ENCODE peak calls at places on chromosomes 5 and 9, in seven cellular contexts. J is heart right ventricle, H is lower lobe of right lung, I is lung, D is IMR-90, A is stomach, M is left ventricle myocardium inferior. B is an unnamed sample.

GRCh38 chr9:117729375-117729774 is 25.2 kb downstream of the TLR4 start:
- DNase-seq in A (no peak), M (no peak), H (no peak), I (no peak), D (no peak), J (no peak), B (no peak)

GRCh38 chr9:124574944-124575343 is 67.7 kb upstream of the NR5A1 start:
- DNase-seq in H (no peak), J (no peak), I (no peak), D (peak; percentile 91), A (no peak), M (no peak), B (peak; percentile 90)

GRCh38 chr5:109529520-109529919 is 119.7 kb upstream of the PJA2 start:
- DNase-seq in A (peak; percentile 31), D (peak; percentile 36), I (no peak), M (no peak), H (no peak), J (peak; percentile 14), B (no peak)

GRCh38 chr5:41834506-41834905 is 35.7 kb downstream of the OXCT1 start:
- DNase-seq in D (no peak), M (no peak), A (no peak), H (no peak), J (no peak), I (no peak), B (no peak)

GRCh38 chr5:139554264-139554663 is 6.9 kb upstream of the UBE2D2 start:
- DNase-seq in H (no peak), D (no peak), J (no peak), I (no peak), M (no peak), A (no peak), B (no peak)

GRCh38 chr5:83342475-83342874 is 129.1 kb upstream of the VCAN start:
- DNase-seq in H (no peak), M (no peak), D (no peak), J (no peak), A (no peak), I (no peak), B (no peak)

GRCh38 chr5:66881475-66882161 is 285.4 kb downstream of the MAST4 start:
- DNase-seq in A (peak; percentile 70), D (peak; percentile 33), M (no peak), H (no peak), J (no peak), I (no peak), B (peak; percentile 35)

GRCh38 chr9:77883846-77884771 is 147.5 kb downstream of the GNAQ start:
- DNase-seq in M (no peak), A (no peak), I (no peak), H (no peak), D (peak; percentile 36), J (no peak), B (peak; percentile 90)

GRCh38 chr5:1253456-1254105 is 28.4 kb downstream of the SLC6A18 start:
- DNase-seq in A (no peak), J (no peak), M (no peak), I (no peak), H (no peak), D (no peak), B (no peak)
- H3K27ac ChIP-seq in A (no peak overlapping the region), J (no peak overlapping the region), M (no peak overlapping the region), I (no peak overlapping the region), H (no peak overlapping the region), D (no peak overlapping the region), B (no peak overlapping the region)

GRCh38 chr5:141094481-141095262 is at the start of gene PCDHB2:
- DNase-seq in A (no peak), D (peak; percentile 14), J (no peak), I (no peak), M (no peak), H (no peak), B (peak; percentile 11)
- TF ChIP-seq CTCF in A (no peak), D (peak; percentile 29), J (no peak), I (no peak), M (peak; percentile 45), H (peak; percentile 36), B (peak; percentile 20)

GRCh38 chr5:56606202-56606601 is 209.1 kb upstream of the MAP3K1 start:
- DNase-seq in M (no peak), J (no peak), D (no peak), I (no peak), H (no peak), A (no peak), B (no peak)

GRCh38 chr5:56598941-56599340 is 216.4 kb upstream of the MAP3K1 start:
- DNase-seq in A (no peak), J (no peak), D (no peak), H (no peak), I (no peak), M (no peak), B (no peak)

GRCh38 chr5:56607074-56607473 is 208.3 kb upstream of the MAP3K1 start:
- DNase-seq in A (no peak), J (no peak), M (no peak), H (no peak), I (no peak), D (peak; percentile 50), B (no peak)

GRCh38 chr5:56596154-56596553 is 219.2 kb upstream of the MAP3K1 start:
- DNase-seq in D (no peak), H (no peak), A (no peak), J (no peak), M (no peak), I (no peak), B (no peak)

DNA sequence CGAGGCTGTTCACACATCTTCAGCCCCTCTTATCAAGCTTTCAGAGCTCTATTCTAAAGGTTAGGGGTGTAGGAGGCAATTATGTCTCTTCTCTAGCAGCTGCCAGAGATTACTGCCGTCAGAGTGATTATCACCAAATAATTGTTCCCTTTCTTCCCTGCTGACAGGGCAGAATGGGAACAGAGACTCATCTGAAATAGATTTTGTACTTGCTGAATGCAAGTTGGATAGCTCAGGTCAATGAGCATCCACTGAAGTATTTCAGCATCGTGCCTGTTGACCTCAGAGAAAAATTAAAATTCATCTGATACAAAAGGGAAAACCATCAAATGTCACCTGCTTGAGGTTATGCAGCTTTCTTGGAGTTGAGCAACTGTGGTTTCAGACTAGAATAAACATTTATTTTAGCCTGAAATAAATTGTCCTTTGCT is 213.7 kb upstream of the MAP3K1 start:
- DNase-seq in D (peak; percentile 85), H (no peak), I (no peak), M (no peak), A (no peak), J (no peak), B (no peak)
- H3K27ac ChIP-seq in D (peak overlapping the region; percentile 5), H (no peak overlapping the region), I (no peak overlapping the region), M (no peak overlapping the region), A (no peak overlapping the region), J (no peak overlapping the region), B (no peak overlapping the region)

GRCh38 chr5:18281947-18282557 is 647.8 kb downstream of the TAF11L14 start:
- DNase-seq in J (no peak), I (no peak), M (no peak), A (no peak), D (peak; percentile 62), H (no peak), B (peak; percentile 66)
- TF ChIP-seq CTCF in J (peak; percentile 23), I (no peak), M (no peak), A (peak; percentile 13), D (peak; percentile 63), H (peak; percentile 48), B (peak; percentile 62)

GRCh38 chr5:37838933-37839341 is 904 bp downstream of the GDNF start:
- DNase-seq in I (no peak), A (no peak), H (no peak), M (no peak), J (no peak), D (no peak), B (no peak)

GRCh38 chr5:37840036-37840909 is at the start of gene GDNF:
- DNase-seq in H (no peak), J (peak; percentile 43), A (peak; percentile 34), M (peak; percentile 26), D (peak; percentile 77), I (no peak), B (no peak)

GRCh38 chr5:37838152-37838932 is 1.5 kb downstream of the GDNF start:
- DNase-seq in D (peak; percentile 30), M (no peak), H (no peak), I (no peak), A (no peak), J (no peak), B (no peak)

GRCh38 chr5:37841223-37841622 is 1.4 kb upstream of the GDNF start:
- DNase-seq in M (no peak), I (no peak), A (no peak), J (no peak), D (no peak), H (no peak), B (no peak)

DNA sequence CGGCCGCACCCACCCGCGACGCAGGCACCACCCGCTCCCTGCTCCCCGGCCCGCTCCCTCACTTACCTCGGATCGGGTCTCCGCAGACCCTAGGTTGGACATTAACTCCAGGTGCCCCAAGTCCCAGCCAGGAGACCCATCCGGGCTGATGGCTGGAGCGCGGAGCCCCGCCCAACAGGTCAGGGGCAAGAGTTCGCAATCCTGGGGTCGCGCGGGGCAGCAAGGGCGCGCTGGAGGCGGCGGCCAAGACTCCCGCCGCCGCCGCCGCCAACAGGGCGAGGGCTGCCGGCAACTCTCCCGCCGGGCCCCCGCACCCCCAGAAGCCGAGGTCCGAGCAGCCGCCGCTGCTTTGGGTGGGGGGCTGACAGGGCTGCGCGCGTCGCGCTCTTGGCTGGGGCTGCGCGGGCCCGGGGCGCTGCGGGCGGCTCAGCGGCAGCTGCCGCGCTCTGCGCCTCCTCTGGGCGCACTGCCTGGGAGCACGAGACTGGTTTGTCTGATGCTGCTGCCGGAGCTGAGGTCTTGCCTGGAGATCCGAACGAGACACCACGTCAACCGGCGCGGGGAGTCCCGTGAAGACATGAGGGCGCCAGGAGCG is 303 bp downstream of the GDNF start:
- DNase-seq in A (no peak), M (peak; percentile 49), J (peak; percentile 46), D (peak; percentile 73), H (no peak), I (no peak), B (peak; percentile 57)
- H3K27ac ChIP-seq in A (peak overlapping the region; percentile 52), M (peak overlapping the region; percentile 33), J (no peak overlapping the region), D (no peak overlapping the region), H (no peak overlapping the region), I (no peak overlapping the region), B (no peak overlapping the region)

GRCh38 chr5:137728048-137728447 is 7.8 kb downstream of the KLHL3 start:
- DNase-seq in I (no peak), A (no peak), H (no peak), M (no peak), D (no peak), J (no peak), B (no peak)
- TF ChIP-seq CTCF in I (no peak), A (no peak), H (no peak), M (peak; percentile 16), D (no peak), J (no peak), B (no peak)

DNA sequence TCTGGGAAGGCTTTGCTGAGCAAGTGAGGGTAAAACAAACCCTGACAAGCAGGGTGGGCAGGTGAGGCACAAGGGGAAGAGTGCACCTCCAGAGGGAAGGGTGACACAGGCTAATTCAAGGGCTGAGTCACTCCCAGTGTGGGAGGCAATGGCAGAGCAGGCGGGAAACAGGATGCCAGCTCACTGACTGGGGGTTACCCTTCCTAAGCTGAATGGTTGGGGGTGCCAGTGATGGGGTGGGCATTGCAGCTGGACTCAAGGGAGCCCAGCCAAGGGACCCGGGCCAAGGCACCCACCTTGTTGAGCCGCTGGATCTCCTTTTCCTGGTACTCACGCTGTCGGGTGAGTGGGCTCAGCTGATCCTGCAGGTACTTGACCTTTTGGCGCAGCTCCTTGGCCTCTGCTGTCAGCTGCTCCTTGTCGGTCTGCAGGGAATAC is 18.4 kb downstream of the GPX3 start:
- DNase-seq in M (no peak), I (no peak), H (no peak), J (no peak), A (no peak), D (peak; percentile 42), B (no peak)
- H3K27ac ChIP-seq in M (peak overlapping the region; percentile 80), I (peak overlapping the region; percentile 92), H (peak overlapping the region; percentile 66), J (peak overlapping the region; percentile 65), A (no peak overlapping the region), D (peak overlapping the region; percentile 43), B (no peak overlapping the region)